ENCODE peak calls at places on chromosomes 16 and 17, in seven cellular contexts. H is NCI-H748 treated with DMSO at 0.1 percent for 48 hours; X is stimulated activated CD4-positive, alpha-beta T cell treated with anti-CD3 and anti-CD28 coated beads, Interleukin-1b, Interleukin-23, amount 100 ng/mL, for 1 hour; T is body of pancreas; R is AG08395; Q is A172; M is HEK293T. F is an unnamed sample.

GRCh38 chr16:57503366-57503765 is 17.1 kb upstream of the DOK4 start:
- DNase-seq in M (no peak), Q (no peak), X (no peak), T (peak), H (no peak), R (no peak), F (no peak)

GRCh38 chr17:7767425-7768021 is 50.0 kb downstream of the DNAH2 start:
- DNase-seq in X (no peak), M (no peak), H (no peak), T (peak), R (no peak), Q (peak), F (no peak)

GRCh38 chr17:56121661-56122060 is 31.6 kb upstream of the ANKFN1 start:
- DNase-seq in T (no peak), H (no peak), Q (no peak), R (no peak), X (no peak), M (no peak), F (no peak)

GRCh38 chr16:1316033-1316405 is 6.6 kb downstream of the UBE2I start:
- DNase-seq in T (no peak), R (no peak), X (no peak), Q (no peak), M (no peak), H (no peak), F (no peak)

GRCh38 chr17:27631409-27631755 is 394 bp downstream of the LGALS9 start:
- DNase-seq in M (no peak), X (no peak), H (no peak), Q (no peak), T (no peak), R (no peak), F (peak)

GRCh38 chr16:70809392-70810060 is 8.6 kb upstream of the VAC14 start:
- DNase-seq in H (no peak), Q (no peak), M (no peak), R (no peak), T (no peak), X (no peak), F (peak)

GRCh38 chr17:81426676-81427445 is 31.6 kb downstream of the BAHCC1 start:
- DNase-seq in R (no peak), T (peak), Q (no peak), H (no peak), X (no peak), M (no peak), F (no peak)

GRCh38 chr16:55817236-55817912 is 15.5 kb downstream of the CES1 start:
- DNase-seq in Q (no peak), X (no peak), T (no peak), R (no peak), H (no peak), M (no peak), F (no peak)

GRCh38 chr17:66091440-66092080 is 100.4 kb downstream of the CEP112 start:
- DNase-seq in Q (no peak), M (no peak), X (no peak), R (no peak), H (no peak), T (no peak), F (no peak)

GRCh38 chr17:44144966-44145739 is 3.4 kb downstream of the HROB start:
- DNase-seq in X (no peak), Q (no peak), R (no peak), H (no peak), M (no peak), T (no peak), F (no peak)

GRCh38 chr17:76527430-76528111 is 9.9 kb downstream of the CYGB start:
- DNase-seq in Q (peak), R (no peak), X (no peak), T (peak), H (no peak), M (no peak), F (peak)

GRCh38 chr16:76854234-76854633 is 336.8 kb upstream of the MON1B start:
- DNase-seq in X (no peak), R (no peak), H (no peak), M (no peak), Q (no peak), T (peak), F (no peak)

GRCh38 chr16:12801511-12802042 is 2.1 kb downstream of the CPPED1 start:
- DNase-seq in X (no peak), H (no peak), M (no peak), Q (peak), T (no peak), R (peak), F (peak)

GRCh38 chr17:64001091-64001579 is 3.0 kb downstream of the PRR29 start:
- DNase-seq in X (no peak), T (no peak), M (no peak), H (no peak), R (no peak), Q (no peak), F (no peak)

GRCh38 chr17:27623578-27623977 is 7.4 kb upstream of the LGALS9 start:
- DNase-seq in H (no peak), M (no peak), Q (no peak), R (no peak), X (no peak), T (no peak), F (no peak)

GRCh38 chr17:39794249-39794970 is 56.7 kb downstream of the GRB7 start:
- DNase-seq in H (no peak), X (no peak), R (no peak), M (no peak), Q (no peak), T (no peak), F (peak)

GRCh38 chr16:76910931-76911330 is 280.1 kb upstream of the MON1B start:
- DNase-seq in X (no peak), Q (no peak), T (no peak), R (peak), M (no peak), H (no peak), F (no peak)

GRCh38 chr17:38325221-38325851 is 18.4 kb downstream of the GPR179 start:
- DNase-seq in Q (no peak), M (no peak), R (no peak), X (no peak), H (no peak), T (no peak), F (no peak)

GRCh38 chr17:10033982-10034381 is 128.9 kb upstream of the RCVRN start:
- DNase-seq in R (no peak), X (no peak), T (no peak), Q (no peak), H (no peak), M (no peak), F (no peak)

GRCh38 chr17:13736915-13737314 is 135.2 kb upstream of the HS3ST3A1 start:
- DNase-seq in Q (no peak), R (peak), M (no peak), X (no peak), H (no peak), T (no peak), F (no peak)

GRCh38 chr16:81620796-81621195 is 158.3 kb upstream of the PLCG2 start:
- DNase-seq in H (no peak), X (no peak), M (no peak), T (peak), Q (no peak), R (no peak), F (no peak)

GRCh38 chr17:13865650-13866049 is 203.7 kb upstream of the COX10 start:
- DNase-seq in Q (no peak), M (no peak), H (no peak), T (no peak), X (no peak), R (no peak), F (no peak)

GRCh38 chr16:27383511-27384243 is 18.3 kb upstream of the IL21R start:
- DNase-seq in T (no peak), R (no peak), Q (no peak), H (no peak), X (no peak), M (no peak), F (no peak)

GRCh38 chr16:29808219-29808900 is 2.0 kb downstream of the MAZ start:
- DNase-seq in Q (no peak), R (no peak), X (no peak), H (no peak), M (no peak), T (no peak), F (no peak)

GRCh38 chr16:52407778-52408177 is 139.2 kb downstream of the TOX3 start:
- DNase-seq in T (no peak), R (no peak), X (no peak), Q (no peak), M (no peak), H (no peak), F (no peak)

F was measured in GM20000.